ENCODE peak calls at places on chromosomes 16 and 17, in four cellular contexts. A, P, U and F are unnamed samples.

GRCh38 chr16:49546735-49547134 is 173.1 kb downstream of the C16orf78 start:
- DNase-seq in A (no peak), P (no peak), U (no peak), F (no peak)

GRCh38 chr17:50213026-50214015 is 11.9 kb upstream of the COL1A1 start:
- DNase-seq in A (peak), P (peak), U (peak), F (peak)

GRCh38 chr16:48641770-48642169 is 31.8 kb upstream of the N4BP1 start:
- DNase-seq in A (no peak), P (no peak), U (no peak), F (no peak)

GRCh38 chr17:63078707-63079106 is 112.7 kb downstream of the TANC2 start:
- DNase-seq in A (no peak), P (no peak), U (no peak), F (no peak)

GRCh38 chr16:9836118-9836736 is 346.0 kb downstream of the GRIN2A start:
- DNase-seq in A (no peak), P (no peak), U (peak), F (peak)

GRCh38 chr16:7343271-7343670 is 10.6 kb downstream of the RBFOX1 start:
- DNase-seq in A (no peak), P (no peak), U (no peak), F (no peak)

GRCh38 chr16:31134625-31135534 is 647 bp downstream of the PRSS8 start:
- DNase-seq in A (no peak), P (no peak), U (peak), F (no peak)

GRCh38 chr16:84048306-84048705 is 5.7 kb upstream of the SLC38A8 start:
- DNase-seq in A (peak), P (no peak), U (peak), F (no peak)

GRCh38 chr16:66050991-66051390 is 315.5 kb upstream of the CDH5 start:
- DNase-seq in A (no peak), P (no peak), U (no peak), F (no peak)

GRCh38 chr16:2079991-2080390 is 32.2 kb downstream of the TSC2 start:
- DNase-seq in A (no peak), P (no peak), U (no peak), F (no peak)

GRCh38 chr16:68297908-68298307 is 12.8 kb downstream of the SLC7A6OS start:
- DNase-seq in A (no peak), P (no peak), U (no peak), F (no peak)

GRCh38 chr16:57145046-57145963 is 40.5 kb downstream of the PSME3IP1 start:
- DNase-seq in A (no peak), P (no peak), U (peak), F (no peak)

GRCh38 chr16:81723098-81723723 is 55.9 kb upstream of the PLCG2 start:
- DNase-seq in A (peak), P (peak), U (peak), F (peak)

GRCh38 chr17:1693339-1693738 is 8.7 kb upstream of the PRPF8 start:
- DNase-seq in A (no peak), P (no peak), U (no peak), F (no peak)

GRCh38 chr16:85908444-85908843 is 9.5 kb downstream of the IRF8 start:
- DNase-seq in A (no peak), P (peak), U (no peak), F (no peak)

GRCh38 chr17:76458580-76459490 is 5.9 kb upstream of the UBE2O start:
- DNase-seq in A (peak), P (no peak), U (peak), F (peak)

GRCh38 chr16:4190934-4191333 is 50.9 kb downstream of the SRL start:
- DNase-seq in A (no peak), P (no peak), U (no peak), F (no peak)

GRCh38 chr17:5832886-5833285 is 237.3 kb upstream of the WSCD1 start:
- DNase-seq in A (peak), P (no peak), U (no peak), F (no peak)

GRCh38 chr17:17820457-17821158 is 16.2 kb downstream of the SREBF1 start:
- DNase-seq in A (no peak), P (no peak), U (no peak), F (no peak)

GRCh38 chr16:15509593-15510520 is 75.5 kb downstream of the BMERB1 start:
- DNase-seq in A (no peak), P (no peak), U (no peak), F (no peak)

GRCh38 chr16:30741461-30741914 is 6.7 kb upstream of the PHKG2 start:
- DNase-seq in A (peak), P (no peak), U (no peak), F (no peak)

GRCh38 chr17:28317099-28317964 is 1.7 kb upstream of the TMEM97 start:
- DNase-seq in A (no peak), P (no peak), U (peak), F (no peak)

GRCh38 chr17:18994626-18995025 is 9.9 kb downstream of the FAM83G start:
- DNase-seq in A (no peak), P (no peak), U (no peak), F (no peak)

GRCh38 chr17:83185023-83186002 is 105.9 kb downstream of the METRNL start:
- DNase-seq in A (no peak), P (no peak), U (no peak), F (no peak)

GRCh38 chr17:3815122-3815521 is 14.1 kb upstream of the ITGAE start:
- DNase-seq in A (no peak), P (no peak), U (no peak), F (no peak)

GRCh38 chr17:72812823-72813222 is 279.7 kb downstream of the SLC39A11 start:
- DNase-seq in A (no peak), P (no peak), U (no peak), F (no peak)

GRCh38 chr16:65121870-65122723 is at the start of gene CDH11:
- DNase-seq in A (no peak), P (no peak), U (no peak), F (no peak)

GRCh38 chr17:74592087-74592990 is at the start of gene CD300LD:
- DNase-seq in A (no peak), P (no peak), U (no peak), F (no peak)

GRCh38 chr16:70429888-70430666 is 8.8 kb downstream of the ST3GAL2 start:
- DNase-seq in A (no peak), P (peak), U (no peak), F (no peak)

GRCh38 chr17:489758-490329 is 137.2 kb upstream of the RPH3AL start:
- DNase-seq in A (peak), P (no peak), U (peak), F (peak)

GRCh38 chr17:59001158-59001814 is 105.4 kb downstream of the TRIM37 start:
- DNase-seq in A (no peak), P (peak), U (peak), F (no peak)

GRCh38 chr17:40707720-40708119 is 4.2 kb upstream of the KRT24 start:
- DNase-seq in A (peak), P (no peak), U (no peak), F (no peak)

GRCh38 chr16:74261068-74261467 is 35.5 kb upstream of the PSMD7 start:
- DNase-seq in A (no peak), P (no peak), U (no peak), F (no peak)

GRCh38 chr16:24626251-24626650 is 86.9 kb downstream of the RBBP6 start:
- DNase-seq in A (no peak), P (no peak), U (no peak), F (no peak)

GRCh38 chr17:16943032-16943352 is 28.9 kb downstream of the TNFRSF13B start:
- DNase-seq in A (no peak), P (no peak), U (no peak), F (no peak)

GRCh38 chr17:5823219-5823618 is 238.9 kb upstream of the NLRP1 start:
- DNase-seq in A (no peak), P (no peak), U (no peak), F (no peak)

GRCh38 chr17:28334666-28335200 is 539 bp downstream of the IFT20 start:
- DNase-seq in A (no peak), P (no peak), U (no peak), F (no peak)

GRCh38 chr17:77019955-77020379 is 120.8 kb upstream of the SEC14L1 start:
- DNase-seq in A (peak), P (no peak), U (no peak), F (no peak)

DNA sequence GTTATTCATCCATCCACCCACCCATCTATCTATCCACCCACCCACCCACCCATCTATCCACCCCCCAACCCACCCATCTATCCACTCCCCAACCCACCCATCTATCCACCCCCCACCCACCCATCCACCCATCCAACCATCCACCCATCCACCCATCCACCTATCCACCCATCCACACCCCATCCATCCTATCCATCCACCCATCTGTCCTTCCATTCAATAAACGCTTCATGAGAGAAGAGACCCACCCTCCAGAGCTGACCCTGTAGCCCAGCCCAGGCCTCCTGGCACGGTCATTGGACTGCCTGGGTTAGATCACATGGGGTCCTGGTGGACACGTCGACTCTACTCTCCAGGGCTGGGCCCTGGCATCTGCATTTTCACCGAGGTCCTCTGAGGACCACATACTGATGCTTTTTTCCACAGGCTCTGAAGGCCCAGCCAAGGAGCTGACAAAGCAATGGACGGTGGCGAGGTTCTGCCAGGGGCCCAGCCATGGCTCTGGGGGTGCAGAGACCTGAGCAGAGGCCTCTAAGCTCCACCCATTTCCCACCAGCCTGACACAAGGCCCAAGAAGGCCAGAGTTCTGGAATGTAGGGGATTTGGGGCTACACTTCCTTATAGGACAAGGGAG is 41.3 kb upstream of the SLC38A10 start:
- DNase-seq in A (no peak), P (no peak), U (no peak), F (no peak)
- TF ChIP-seq FOXM1 in A (no peak), P (no peak), U (no peak), F (no peak)

GRCh38 chr17:46197526-46197925 is 4.3 kb upstream of the KANSL1 start:
- DNase-seq in A (no peak), P (no peak), U (no peak), F (no peak)
- TF ChIP-seq BHLHE40 in A (no peak), P (no peak), U (no peak), F (no peak)

DNA sequence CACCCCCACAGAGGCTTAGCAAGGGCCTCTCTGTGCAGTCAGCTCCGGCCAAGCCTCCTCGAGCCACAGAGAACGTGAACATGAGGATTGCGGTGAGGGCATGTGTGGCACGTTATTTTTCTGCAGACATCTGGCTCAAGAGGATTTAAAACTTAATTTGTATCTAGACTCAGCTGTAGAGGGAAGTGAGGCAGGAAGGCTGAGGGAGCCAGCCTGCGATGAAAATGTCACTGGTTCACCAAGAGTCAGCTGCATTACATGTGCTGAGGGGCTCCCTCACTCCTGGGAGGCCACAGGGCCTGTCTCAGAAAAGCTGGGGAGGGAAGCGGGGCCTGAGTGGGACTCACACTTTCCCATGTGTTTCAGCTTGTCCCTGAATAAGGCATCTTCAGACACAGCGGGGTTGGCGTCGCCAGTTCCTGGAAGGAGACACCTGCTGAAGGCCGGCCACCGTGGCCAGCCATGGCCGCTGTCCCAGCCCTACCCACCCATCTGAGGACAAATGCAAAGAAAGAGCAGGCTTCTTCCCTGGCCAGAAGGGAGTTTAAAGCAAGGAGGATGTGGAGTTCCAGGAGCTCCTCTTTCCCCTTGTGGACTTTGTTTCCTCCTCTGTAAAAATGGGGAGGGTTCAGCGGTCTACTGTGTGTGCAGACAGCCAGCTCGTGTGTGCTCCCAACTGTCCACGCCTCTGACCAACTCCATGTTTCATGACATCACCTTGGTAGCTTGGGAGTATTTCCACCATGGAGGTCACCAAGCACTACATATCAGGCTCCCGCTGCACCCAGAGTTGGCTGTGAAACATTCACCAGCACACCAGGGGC is 19.1 kb upstream of the MRPS23 start:
- DNase-seq in A (no peak), P (no peak), U (no peak), F (no peak)
- TF ChIP-seq SP1 in A (no peak), P (no peak), U (no peak), F (no peak)

GRCh38 chr17:80081596-80081995 is 19.8 kb upstream of the GAA start:
- DNase-seq in A (no peak), P (no peak), U (no peak), F (no peak)
- TF ChIP-seq FOXM1 in A (no peak), P (no peak), U (no peak), F (no peak)

GRCh38 chr17:64230551-64231408 is 32.3 kb downstream of the TEX2 start:
- DNase-seq in A (no peak), P (no peak), U (no peak), F (no peak)
- TF ChIP-seq BHLHE40 in A (no peak), P (no peak), U (no peak), F (no peak)

DNA sequence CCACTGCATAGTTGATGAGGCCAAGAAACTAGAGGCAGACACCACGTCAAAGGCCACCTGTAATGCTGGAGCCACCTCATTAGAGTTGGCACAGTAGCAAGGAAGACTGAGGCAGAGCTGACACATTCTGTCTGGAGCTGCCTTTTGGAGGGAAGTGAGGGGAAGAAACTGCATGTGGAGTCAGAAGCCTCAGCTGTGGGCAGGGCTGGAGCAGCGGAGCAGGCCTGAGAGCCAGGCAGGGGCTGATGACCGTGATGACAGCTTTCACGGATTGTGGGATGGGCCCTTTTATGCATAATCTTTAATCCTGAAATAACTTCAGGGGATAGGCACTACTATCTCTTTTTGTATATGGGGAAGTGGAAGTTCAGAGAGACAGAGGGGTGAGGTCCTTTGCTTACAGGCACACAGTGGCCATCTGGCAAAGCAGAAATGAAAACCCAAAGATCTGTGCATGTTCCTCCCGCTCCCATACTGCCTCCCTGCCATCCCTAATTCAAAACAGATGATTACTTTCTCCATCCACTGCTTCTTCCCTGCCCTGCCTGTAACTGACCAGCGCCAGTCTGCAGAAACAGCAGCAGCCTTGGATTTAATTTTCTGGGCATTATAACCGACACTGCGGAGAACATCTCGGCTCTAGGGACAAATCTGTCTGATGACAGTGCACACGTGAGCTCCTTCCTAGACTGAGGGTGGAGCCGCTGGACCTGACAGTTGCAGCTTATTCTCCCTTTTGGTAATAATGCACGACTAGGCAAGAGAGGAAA is 95.2 kb downstream of the UTP18 start:
- DNase-seq in A (no peak), P (no peak), U (no peak), F (no peak)
- TF ChIP-seq SP1 in A (no peak), P (no peak), U (no peak), F (no peak)

DNA sequence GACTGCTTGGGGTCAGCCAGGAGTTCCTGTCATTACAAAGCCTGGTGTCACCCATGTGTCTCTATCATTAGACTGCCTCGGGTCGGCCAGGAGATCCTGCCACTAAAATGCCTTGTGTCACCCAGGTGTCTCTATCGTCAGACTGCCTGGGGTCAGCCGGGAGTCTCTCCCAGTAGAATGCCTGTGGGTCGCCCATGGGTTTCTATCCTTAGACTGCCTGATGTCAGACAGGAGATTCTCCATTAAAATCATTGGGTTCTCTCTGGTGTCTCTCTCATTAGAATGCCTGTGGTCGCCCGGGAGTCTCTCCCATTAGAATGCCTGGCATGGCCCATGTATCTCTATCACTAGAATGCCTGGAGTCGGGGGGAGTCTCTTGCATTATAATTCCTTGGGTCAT is 2231.0 kb downstream of the TP53TG3F start:
- DNase-seq in A (no peak), P (no peak), U (no peak), F (no peak)
- TF ChIP-seq FOXM1 in A (no peak), P (no peak), U (no peak), F (no peak)

GRCh38 chr17:47131761-47132160 is 57.3 kb downstream of the CDC27 start:
- DNase-seq in A (no peak), P (no peak), U (no peak), F (no peak)
- TF ChIP-seq BHLHE40 in A (no peak), P (no peak), U (no peak), F (no peak)